ENCODE peak calls at places on chromosomes 5 and 9, in four cellular contexts. L, G, S and V are unnamed samples.

GRCh38 chr9:31304576-31304975 is 1079.9 kb upstream of the ACO1 start:
- DNase-seq in L (no peak), G (no peak), S (no peak), V (no peak)

GRCh38 chr5:52787600-52788504 is at the start of the genes ITGA1 and PELO:
- DNase-seq in L (no peak), G (no peak), S (peak), V (peak)

GRCh38 chr9:101999441-101999840 is 261.0 kb upstream of the GRIN3A start:
- DNase-seq in L (peak), G (no peak), S (no peak), V (peak)

GRCh38 chr9:755454-756381 is 85.8 kb upstream of the DMRT1 start:
- DNase-seq in L (no peak), G (no peak), S (no peak), V (no peak)

GRCh38 chr9:95710449-95710848 is 165.0 kb upstream of the ERCC6L2 start:
- DNase-seq in L (no peak), G (no peak), S (no peak), V (no peak)

GRCh38 chr5:150596313-150596712 is 44.1 kb upstream of the SYNPO start:
- DNase-seq in L (no peak), G (no peak), S (no peak), V (no peak)

GRCh38 chr5:132072508-132072907 is 1.1 kb upstream of the CSF2 start:
- DNase-seq in L (no peak), G (no peak), S (no peak), V (peak)

GRCh38 chr9:110180386-110180712 is 27.6 kb downstream of the C9orf152 start:
- DNase-seq in L (no peak), G (no peak), S (no peak), V (no peak)

GRCh38 chr5:55850839-55851674 is at the start of gene IL31RA:
- DNase-seq in L (no peak), G (no peak), S (no peak), V (no peak)

GRCh38 chr9:76109953-76110352 is 219.5 kb downstream of the PCSK5 start:
- DNase-seq in L (no peak), G (no peak), S (no peak), V (no peak)

GRCh38 chr9:75658301-75658919 is 232.1 kb upstream of the PCSK5 start:
- DNase-seq in L (no peak), G (no peak), S (no peak), V (no peak)